ENCODE peak calls at places on chromosomes 2 and 18, in six cellular contexts. F is bronchial epithelial cell, X is ecto neural progenitor cell, V is PC-3, O is spleen, W is HT-29. I is an unnamed sample.

GRCh38 chr2:172102159-172102857 is 392 bp downstream of the DLX2 start:
- DNase-seq in F (no peak), X (no peak), V (no peak), O (peak), W (peak), I (no peak)

GRCh38 chr2:71601136-71602114 is 148.1 kb downstream of the DYSF start:
- DNase-seq in F (no peak), X (no peak), V (no peak), O (peak), W (no peak), I (peak)

GRCh38 chr2:13218205-13218604 is 501.5 kb downstream of the TRIB2 start:
- DNase-seq in F (no peak), X (no peak), V (no peak), O (no peak), W (no peak), I (no peak)

GRCh38 chr2:160492401-160493226 is 993 bp downstream of the RBMS1 start:
- DNase-seq in F (no peak), X (peak), V (peak), O (peak), W (peak), I (peak)

GRCh38 chr2:151878655-151879563 is 50.7 kb upstream of the ARL5A start:
- DNase-seq in F (peak), X (no peak), V (peak), O (no peak), W (no peak), I (no peak)

GRCh38 chr2:239278941-239279365 is 121.9 kb downstream of the HDAC4 start:
- DNase-seq in F (peak), X (peak), V (peak), O (peak), W (no peak), I (no peak)

GRCh38 chr2:11133238-11133935 is 21.9 kb upstream of the SLC66A3 start:
- DNase-seq in F (no peak), X (peak), V (no peak), O (peak), W (no peak), I (no peak)

GRCh38 chr2:177164584-177165052 is 48.0 kb upstream of the HNRNPA3 start:
- DNase-seq in F (peak), X (peak), V (peak), O (peak), W (peak), I (peak)

GRCh38 chr2:135701442-135701841 is 40.2 kb upstream of the UBXN4 start:
- DNase-seq in F (peak), X (no peak), V (peak), O (no peak), W (no peak), I (no peak)

GRCh38 chr2:18378020-18378653 is 182.3 kb downstream of the RDH14 start:
- DNase-seq in F (peak), X (no peak), V (peak), O (no peak), W (peak), I (no peak)

GRCh38 chr18:57581301-57581934 is 5.1 kb downstream of the FECH start:
- DNase-seq in F (no peak), X (no peak), V (no peak), O (no peak), W (no peak), I (no peak)

GRCh38 chr2:54895735-54896134 is 154.5 kb downstream of the RTN4 start:
- DNase-seq in F (no peak), X (no peak), V (no peak), O (no peak), W (no peak), I (no peak)

GRCh38 chr2:162301877-162302276 is 16.6 kb downstream of the IFIH1 start:
- DNase-seq in F (no peak), X (no peak), V (no peak), O (no peak), W (no peak), I (no peak)